ENCODE peak calls at places on chromosome 21, in eight cellular contexts. T is GM20000; B is CD4-positive, alpha-beta T cell; O is left ventricle myocardium inferior; D is progenitor cell of endocrine pancreas; H is brain microvascular endothelial cell; Q is fibroblast of villous mesenchyme; G is suprapubic skin. S is an unnamed sample.

GRCh38 chr21:43880111-43880985 is 15.3 kb downstream of the AGPAT3 start:
- DNase-seq in T (no peak), B (no peak), O (no peak), D (no peak), H (peak), Q (no peak), G (no peak), S (no peak)

GRCh38 chr21:28283652-28284490 is 708.8 kb downstream of the LTN1 start:
- DNase-seq in T (no peak), B (no peak), O (no peak), D (no peak), H (peak), Q (peak), G (no peak), S (no peak)

GRCh38 chr21:32645261-32646182 is 33.3 kb upstream of the CFAP298 start:
- DNase-seq in T (no peak), B (no peak), O (no peak), D (no peak), H (no peak), Q (no peak), G (no peak), S (no peak)

GRCh38 chr21:45244799-45245340 is 42.8 kb downstream of the POFUT2 start:
- DNase-seq in T (no peak), B (no peak), O (no peak), D (peak), H (no peak), Q (no peak), G (no peak), S (no peak)

GRCh38 chr21:31553926-31554325 is 105.6 kb upstream of the SOD1 start:
- DNase-seq in T (no peak), B (no peak), O (no peak), D (no peak), H (no peak), Q (no peak), G (no peak), S (no peak)

GRCh38 chr21:30434033-30434631 is 4.1 kb downstream of the KRTAP13-4 start:
- DNase-seq in T (no peak), B (no peak), O (no peak), D (peak), H (peak), Q (no peak), G (no peak), S (no peak)

GRCh38 chr21:43815107-43815742 is 25.8 kb downstream of the RRP1 start:
- DNase-seq in T (peak), B (no peak), O (no peak), D (no peak), H (no peak), Q (no peak), G (no peak), S (no peak)

GRCh38 chr21:26597023-26597422 is 23.9 kb upstream of the CYYR1 start:
- DNase-seq in T (no peak), B (no peak), O (no peak), D (no peak), H (no peak), Q (no peak), G (no peak), S (no peak)

GRCh38 chr21:26739189-26739588 is 106.0 kb downstream of the ADAMTS1 start:
- DNase-seq in T (no peak), B (no peak), O (no peak), D (no peak), H (no peak), Q (peak), G (no peak), S (no peak)

GRCh38 chr21:17467829-17468228 is 45.0 kb upstream of the CXADR start:
- DNase-seq in T (no peak), B (no peak), O (no peak), D (no peak), H (no peak), Q (no peak), G (no peak), S (no peak)

GRCh38 chr21:33117268-33117888 is 47.4 kb downstream of the OLIG1 start:
- DNase-seq in T (no peak), B (no peak), O (no peak), D (no peak), H (no peak), Q (no peak), G (no peak), S (no peak)

GRCh38 chr21:35578831-35579470 is 481.4 kb downstream of the SETD4 start:
- DNase-seq in T (no peak), B (no peak), O (no peak), D (no peak), H (no peak), Q (no peak), G (no peak), S (no peak)

GRCh38 chr21:32717851-32718316 is 9.9 kb downstream of the SYNJ1 start:
- DNase-seq in T (no peak), B (no peak), O (no peak), D (no peak), H (no peak), Q (peak), G (no peak), S (no peak)

GRCh38 chr21:45899317-45900033 is 82.1 kb upstream of the COL6A1 start:
- DNase-seq in T (no peak), B (no peak), O (peak), D (no peak), H (no peak), Q (no peak), G (no peak), S (no peak)

GRCh38 chr21:45952974-45953373 is 28.6 kb upstream of the COL6A1 start:
- DNase-seq in T (no peak), B (no peak), O (no peak), D (no peak), H (no peak), Q (no peak), G (no peak), S (no peak)

GRCh38 chr21:15735409-15735808 is 5.6 kb downstream of the USP25 start:
- DNase-seq in T (no peak), B (no peak), O (no peak), D (no peak), H (no peak), Q (peak), G (no peak), S (no peak)

GRCh38 chr21:44460441-44460755 is 5.1 kb downstream of the LRRC3 start:
- DNase-seq in T (no peak), B (no peak), O (no peak), D (no peak), H (no peak), Q (no peak), G (no peak), S (no peak)

GRCh38 chr21:45405271-45405818 is 380 bp downstream of the COL18A1 start:
- DNase-seq in T (peak), B (no peak), O (peak), D (no peak), H (no peak), Q (peak), G (no peak), S (peak)

GRCh38 chr21:26710155-26710554 is 135.1 kb downstream of the ADAMTS1 start:
- DNase-seq in T (no peak), B (no peak), O (no peak), D (no peak), H (no peak), Q (no peak), G (no peak), S (no peak)

GRCh38 chr21:46079357-46080170 is 18.3 kb upstream of the COL6A2 start:
- DNase-seq in T (no peak), B (no peak), O (no peak), D (peak), H (peak), Q (peak), G (peak), S (peak)

GRCh38 chr21:28513450-28513849 is 479.2 kb downstream of the LTN1 start:
- DNase-seq in T (no peak), B (no peak), O (no peak), D (no peak), H (no peak), Q (no peak), G (no peak), S (no peak)

GRCh38 chr21:35850542-35851103 is 209.7 kb downstream of the SETD4 start:
- DNase-seq in T (no peak), B (no peak), O (no peak), D (no peak), H (no peak), Q (no peak), G (no peak), S (no peak)

GRCh38 chr21:14071902-14072734 is 138.6 kb downstream of the LIPI start:
- DNase-seq in T (no peak), B (no peak), O (no peak), D (no peak), H (no peak), Q (no peak), G (no peak), S (no peak)

GRCh38 chr21:17492415-17493168 is 20.3 kb upstream of the CXADR start:
- DNase-seq in T (no peak), B (no peak), O (no peak), D (no peak), H (no peak), Q (no peak), G (no peak), S (no peak)

GRCh38 chr21:44019568-44019958 is 7.5 kb downstream of the TRAPPC10 start:
- DNase-seq in T (no peak), B (no peak), O (no peak), D (no peak), H (no peak), Q (no peak), G (peak), S (no peak)

GRCh38 chr21:44368711-44369446 is 15.5 kb downstream of the TRPM2 start:
- DNase-seq in T (no peak), B (no peak), O (no peak), D (peak), H (no peak), Q (no peak), G (no peak), S (no peak)

GRCh38 chr21:31865429-31865970 is 7.3 kb upstream of the HUNK start:
- DNase-seq in T (no peak), B (no peak), O (no peak), D (no peak), H (no peak), Q (no peak), G (no peak), S (no peak)

GRCh38 chr21:28763809-28764418 is 228.8 kb downstream of the LTN1 start:
- DNase-seq in T (no peak), B (no peak), O (no peak), D (no peak), H (no peak), Q (no peak), G (no peak), S (no peak)

GRCh38 chr21:45948576-45949141 is 32.9 kb upstream of the COL6A1 start:
- DNase-seq in T (no peak), B (no peak), O (no peak), D (no peak), H (no peak), Q (no peak), G (no peak), S (no peak)

GRCh38 chr21:33747420-33747819 is 105.1 kb downstream of the ITSN1 start:
- DNase-seq in T (no peak), B (no peak), O (no peak), D (no peak), H (no peak), Q (no peak), G (no peak), S (no peak)

GRCh38 chr21:37496972-37497371 is 130.4 kb downstream of the DYRK1A start:
- DNase-seq in T (no peak), B (no peak), O (no peak), D (no peak), H (no peak), Q (peak), G (no peak), S (no peak)
- TF ChIP-seq CTCF in T (no peak), B (peak), O (peak), D (peak), H (no peak), Q (peak), G (no peak), S (peak)

GRCh38 chr21:41876928-41877652 is 2.1 kb downstream of the PRDM15 start:
- DNase-seq in T (no peak), B (no peak), O (no peak), D (no peak), H (no peak), Q (no peak), G (no peak), S (no peak)
- TF ChIP-seq CTCF in T (peak), B (no peak), O (no peak), D (no peak), H (no peak), Q (no peak), G (no peak), S (no peak)

GRCh38 chr21:42256316-42256715 is 37.4 kb downstream of the ABCG1 start:
- DNase-seq in T (no peak), B (no peak), O (no peak), D (no peak), H (no peak), Q (no peak), G (no peak), S (no peak)

GRCh38 chr21:42254631-42255030 is 35.7 kb downstream of the ABCG1 start:
- DNase-seq in T (no peak), B (no peak), O (no peak), D (no peak), H (no peak), Q (no peak), G (no peak), S (no peak)

GRCh38 chr21:42257091-42257760 is 38.3 kb downstream of the ABCG1 start:
- DNase-seq in T (no peak), B (no peak), O (no peak), D (no peak), H (no peak), Q (peak), G (no peak), S (no peak)

GRCh38 chr21:42255038-42255601 is 36.2 kb downstream of the ABCG1 start:
- DNase-seq in T (no peak), B (no peak), O (no peak), D (no peak), H (no peak), Q (no peak), G (no peak), S (no peak)

GRCh38 chr21:42255825-42256224 is 36.9 kb downstream of the ABCG1 start:
- DNase-seq in T (no peak), B (no peak), O (no peak), D (no peak), H (no peak), Q (no peak), G (no peak), S (no peak)
- TF ChIP-seq CTCF in T (no peak), B (no peak), O (no peak), D (no peak), H (no peak), Q (no peak), G (no peak), S (no peak)

GRCh38 chr21:38171723-38172344 is 85.0 kb upstream of the KCNJ15 start:
- DNase-seq in T (no peak), B (no peak), O (no peak), D (peak), H (peak), Q (peak), G (no peak), S (no peak)

GRCh38 chr21:38166214-38166547 is 90.6 kb upstream of the KCNJ15 start:
- DNase-seq in T (no peak), B (no peak), O (no peak), D (no peak), H (no peak), Q (no peak), G (no peak), S (no peak)

GRCh38 chr21:38167345-38167744 is 89.4 kb upstream of the KCNJ15 start:
- DNase-seq in T (no peak), B (no peak), O (no peak), D (no peak), H (no peak), Q (no peak), G (no peak), S (no peak)

GRCh38 chr21:38170705-38171682 is 85.8 kb upstream of the KCNJ15 start:
- DNase-seq in T (no peak), B (no peak), O (no peak), D (no peak), H (no peak), Q (peak), G (no peak), S (no peak)

DNA sequence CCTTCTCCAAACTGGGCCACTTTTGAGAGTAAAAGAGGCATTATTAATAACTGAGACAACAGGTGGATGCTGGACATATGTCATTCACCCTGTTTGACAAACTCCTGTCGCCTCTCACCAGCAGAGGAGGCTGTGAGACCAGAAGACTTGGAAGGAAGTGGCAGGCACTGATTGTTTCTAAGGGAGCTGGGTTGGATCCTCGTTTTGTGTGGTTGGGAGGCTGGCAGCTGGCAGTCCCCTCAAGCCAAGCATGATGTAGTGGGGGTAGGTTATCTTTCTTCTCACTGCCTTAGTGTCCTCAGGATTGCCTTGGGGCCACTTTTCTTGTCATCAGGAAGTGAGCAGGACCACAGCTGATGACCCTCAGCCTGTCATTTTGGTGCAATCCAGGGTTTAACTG is 86.5 kb upstream of the KCNJ15 start:
- DNase-seq in T (peak), B (no peak), O (no peak), D (no peak), H (peak), Q (peak), G (no peak), S (no peak)
- TF ChIP-seq CTCF in T (peak), B (no peak), O (peak), D (peak), H (peak), Q (peak), G (peak), S (no peak)